ENCODE peak calls at places on chromosomes 1 and 21, in four cellular contexts. One of them, this sample, is unnamed.

GRCh38 chr1:6783221-6783620 is 2.0 kb upstream of the CAMTA1 start:
- DNase-seq in GM12865: no peak
- DNase-seq in stomach: no peak
- DNase-seq in skeletal muscle cell: no peak
- DNase-seq in this sample: no peak

GRCh38 chr1:181714428-181714827 is 231.1 kb downstream of the CACNA1E start:
- DNase-seq in GM12865: no peak
- DNase-seq in skeletal muscle cell: no peak
- DNase-seq in stomach: no peak
- DNase-seq in this sample: no peak

GRCh38 chr1:240524356-240525071 is 87.4 kb downstream of the GREM2 start:
- DNase-seq in stomach: no peak
- DNase-seq in GM12865: no peak
- DNase-seq in skeletal muscle cell: no peak
- DNase-seq in this sample: no peak

GRCh38 chr1:169809370-169810095 is 14.8 kb upstream of the METTL18 start:
- DNase-seq in GM12865: peak; percentile 50
- DNase-seq in skeletal muscle cell: no peak
- DNase-seq in stomach: no peak
- DNase-seq in this sample: peak; percentile 38

GRCh38 chr1:151145158-151146071 is 1.0 kb downstream of the SEMA6C start:
- DNase-seq in GM12865: no peak
- DNase-seq in stomach: no peak
- DNase-seq in skeletal muscle cell: no peak
- DNase-seq in this sample: peak; percentile 20

GRCh38 chr1:64654519-64655341 is 90.1 kb upstream of the RAVER2 start:
- DNase-seq in GM12865: no peak
- DNase-seq in skeletal muscle cell: no peak
- DNase-seq in stomach: no peak
- DNase-seq in this sample: no peak

GRCh38 chr1:173478099-173478555 is 992 bp downstream of the PRDX6 start:
- DNase-seq in stomach: peak; percentile 58
- DNase-seq in skeletal muscle cell: peak; percentile 80
- DNase-seq in GM12865: no peak
- DNase-seq in this sample: peak; percentile 59

GRCh38 chr1:182556279-182556678 is 32.8 kb downstream of the RNASEL start:
- DNase-seq in GM12865: no peak
- DNase-seq in skeletal muscle cell: no peak
- DNase-seq in stomach: no peak
- DNase-seq in this sample: no peak

GRCh38 chr1:23470282-23471070 is 13.5 kb downstream of the ASAP3 start:
- DNase-seq in GM12865: no peak
- DNase-seq in stomach: no peak
- DNase-seq in skeletal muscle cell: peak; percentile 90
- DNase-seq in this sample: no peak

GRCh38 chr1:201309420-201309819 is 26.1 kb downstream of the PKP1 start:
- DNase-seq in stomach: peak; percentile 55
- DNase-seq in skeletal muscle cell: no peak
- DNase-seq in GM12865: peak; percentile 16
- DNase-seq in this sample: peak; percentile 86

GRCh38 chr1:230047114-230047865 is 19.7 kb upstream of the GALNT2 start:
- DNase-seq in stomach: no peak
- DNase-seq in skeletal muscle cell: no peak
- DNase-seq in GM12865: no peak
- DNase-seq in this sample: no peak

GRCh38 chr1:58815680-58816071 is 31.8 kb upstream of the JUN start:
- DNase-seq in GM12865: peak; percentile 29
- DNase-seq in stomach: no peak
- DNase-seq in skeletal muscle cell: no peak
- DNase-seq in this sample: peak; percentile 89

GRCh38 chr1:203428981-203429599 is 46.5 kb upstream of the PRELP start:
- DNase-seq in skeletal muscle cell: no peak
- DNase-seq in GM12865: peak; percentile 87
- DNase-seq in stomach: peak; percentile 55
- DNase-seq in this sample: peak; percentile 98

GRCh38 chr1:241641748-241642592 is 1.8 kb upstream of the CHML start:
- DNase-seq in skeletal muscle cell: no peak
- DNase-seq in stomach: no peak
- DNase-seq in GM12865: no peak
- DNase-seq in this sample: no peak

GRCh38 chr1:42533101-42533863 is 70.2 kb downstream of the CCDC30 start:
- DNase-seq in skeletal muscle cell: no peak
- DNase-seq in stomach: no peak
- DNase-seq in GM12865: no peak
- DNase-seq in this sample: no peak

GRCh38 chr1:244191581-244191980 is 140.5 kb downstream of the ZBTB18 start:
- DNase-seq in stomach: no peak
- DNase-seq in skeletal muscle cell: no peak
- DNase-seq in GM12865: no peak
- DNase-seq in this sample: no peak

GRCh38 chr1:22883406-22883805 is 89.3 kb downstream of the LACTBL1 start:
- DNase-seq in skeletal muscle cell: no peak
- DNase-seq in GM12865: no peak
- DNase-seq in stomach: no peak
- DNase-seq in this sample: no peak

GRCh38 chr1:33880298-33880697 is 16.4 kb downstream of the HMGB4 start:
- DNase-seq in skeletal muscle cell: no peak
- DNase-seq in GM12865: no peak
- DNase-seq in stomach: no peak
- DNase-seq in this sample: no peak

GRCh38 chr1:22224091-22224490 is 81.2 kb upstream of the WNT4 start:
- DNase-seq in skeletal muscle cell: no peak
- DNase-seq in GM12865: no peak
- DNase-seq in stomach: no peak
- DNase-seq in this sample: no peak

GRCh38 chr1:27601771-27602509 is 2.0 kb downstream of the AHDC1 start:
- DNase-seq in GM12865: no peak
- DNase-seq in skeletal muscle cell: no peak
- DNase-seq in stomach: peak; percentile 74
- DNase-seq in this sample: peak; percentile 33

GRCh38 chr1:220970311-220970710 is 91.1 kb downstream of the HLX start:
- DNase-seq in stomach: no peak
- DNase-seq in GM12865: no peak
- DNase-seq in skeletal muscle cell: no peak
- DNase-seq in this sample: no peak

GRCh38 chr21:29318354-29318753 is 19.6 kb downstream of the BACH1 start:
- DNase-seq in GM12865: no peak
- DNase-seq in skeletal muscle cell: no peak
- DNase-seq in stomach: no peak
- DNase-seq in this sample: no peak

GRCh38 chr1:162166934-162167615 is 97.6 kb downstream of the NOS1AP start:
- DNase-seq in stomach: no peak
- DNase-seq in GM12865: no peak
- DNase-seq in skeletal muscle cell: no peak
- DNase-seq in this sample: no peak

GRCh38 chr1:209455133-209455532 is 128.4 kb upstream of the CAMK1G start:
- DNase-seq in GM12865: no peak
- DNase-seq in skeletal muscle cell: no peak
- DNase-seq in stomach: no peak
- DNase-seq in this sample: no peak

GRCh38 chr1:63593887-63594617 is 841 bp downstream of the PGM1 start:
- DNase-seq in GM12865: peak; percentile 83
- DNase-seq in stomach: peak; percentile 77
- DNase-seq in skeletal muscle cell: peak; percentile 56
- DNase-seq in this sample: peak; percentile 84

GRCh38 chr1:234927968-234928635 is 200.5 kb downstream of the TOMM20 start:
- DNase-seq in stomach: no peak
- DNase-seq in skeletal muscle cell: no peak
- DNase-seq in GM12865: no peak
- DNase-seq in this sample: no peak
- H3K4me3 ChIP-seq in stomach: no peak overlapping the region
- H3K4me3 ChIP-seq in skeletal muscle cell: no peak overlapping the region
- H3K4me3 ChIP-seq in GM12865: no peak overlapping the region
- H3K4me3 ChIP-seq in this sample: no peak overlapping the region

GRCh38 chr1:46117810-46118494 is 14.5 kb downstream of the PIK3R3 start:
- DNase-seq in stomach: no peak
- DNase-seq in skeletal muscle cell: no peak
- DNase-seq in GM12865: no peak
- DNase-seq in this sample: no peak

GRCh38 chr1:46110521-46110920 is 21.9 kb downstream of the PIK3R3 start:
- DNase-seq in GM12865: no peak
- DNase-seq in skeletal muscle cell: no peak
- DNase-seq in stomach: no peak
- DNase-seq in this sample: no peak

GRCh38 chr1:46113948-46114347 is 18.5 kb downstream of the PIK3R3 start:
- DNase-seq in skeletal muscle cell: no peak
- DNase-seq in stomach: no peak
- DNase-seq in GM12865: no peak
- DNase-seq in this sample: no peak

GRCh38 chr1:46114925-46115603 is 17.4 kb downstream of the PIK3R3 start:
- DNase-seq in GM12865: no peak
- DNase-seq in stomach: no peak
- DNase-seq in skeletal muscle cell: no peak
- DNase-seq in this sample: no peak

GRCh38 chr1:46112108-46112507 is 20.3 kb downstream of the PIK3R3 start:
- DNase-seq in skeletal muscle cell: no peak
- DNase-seq in stomach: no peak
- DNase-seq in GM12865: no peak
- DNase-seq in this sample: no peak
- H3K4me3 ChIP-seq in skeletal muscle cell: no peak overlapping the region
- H3K4me3 ChIP-seq in stomach: no peak overlapping the region
- H3K4me3 ChIP-seq in GM12865: no peak overlapping the region
- H3K4me3 ChIP-seq in this sample: no peak overlapping the region

GRCh38 chr1:183633676-183634343 is 1.8 kb downstream of the ARPC5 start:
- DNase-seq in GM12865: peak; percentile 84
- DNase-seq in stomach: no peak
- DNase-seq in skeletal muscle cell: peak; percentile 71
- DNase-seq in this sample: peak; percentile 52
- H3K4me3 ChIP-seq in GM12865: peak overlapping the region; percentile 87
- H3K4me3 ChIP-seq in stomach: peak overlapping the region; percentile 82
- H3K4me3 ChIP-seq in skeletal muscle cell: peak overlapping the region; percentile 82
- H3K4me3 ChIP-seq in this sample: peak overlapping the region; percentile 99

DNA sequence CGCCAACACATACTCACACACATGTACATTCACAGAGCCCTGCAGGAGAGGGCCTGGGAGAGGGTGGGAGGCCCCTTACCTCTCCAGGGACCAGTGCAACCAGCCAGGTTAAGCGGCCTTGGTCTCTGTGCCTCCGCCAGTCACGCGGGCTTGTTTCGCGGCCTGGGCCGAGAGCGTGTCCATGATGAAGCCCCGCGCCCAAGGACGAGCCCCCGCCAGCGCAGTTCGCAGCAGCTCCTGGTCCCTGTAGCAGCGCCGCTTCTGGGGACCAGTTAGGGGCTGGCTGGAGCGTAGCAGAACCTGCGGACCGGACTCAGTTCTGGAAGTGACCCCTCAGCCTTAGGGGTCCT is 7.3 kb upstream of the FAM167B start:
- DNase-seq in stomach: no peak
- DNase-seq in GM12865: no peak
- DNase-seq in skeletal muscle cell: no peak
- DNase-seq in this sample: no peak
- H3K4me3 ChIP-seq in stomach: peak overlapping the region; percentile 67
- H3K4me3 ChIP-seq in GM12865: no peak overlapping the region
- H3K4me3 ChIP-seq in skeletal muscle cell: no peak overlapping the region
- H3K4me3 ChIP-seq in this sample: no peak overlapping the region

DNA sequence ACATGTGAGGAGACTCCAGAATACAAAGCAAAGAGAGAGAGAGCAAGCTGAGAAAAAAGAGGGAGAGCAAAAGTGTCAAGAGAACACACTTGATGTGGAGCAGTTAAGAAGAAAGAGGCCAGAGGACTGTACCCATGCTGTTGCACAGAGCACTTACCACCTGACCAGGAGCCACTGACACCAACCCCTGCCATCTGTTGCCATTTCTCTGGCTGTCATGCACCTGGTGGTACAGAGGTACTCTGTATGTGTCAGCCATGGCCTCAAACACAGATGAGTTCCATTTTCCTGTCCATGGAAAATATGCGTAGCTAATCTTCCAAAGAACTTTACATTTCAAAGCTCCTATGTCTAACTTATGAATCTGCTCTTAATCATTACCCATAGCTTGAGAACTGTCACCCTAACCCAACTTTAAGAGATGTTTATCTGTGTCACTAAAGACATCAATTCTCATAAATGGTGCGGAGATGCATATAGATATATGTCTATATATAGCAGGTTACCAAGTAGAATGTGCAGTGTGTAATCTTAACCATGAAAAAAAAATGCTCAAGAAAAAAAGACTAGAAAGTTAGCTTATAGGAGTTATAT is 32.7 kb upstream of the ABCD3 start:
- DNase-seq in GM12865: no peak
- DNase-seq in stomach: no peak
- DNase-seq in skeletal muscle cell: no peak
- DNase-seq in this sample: no peak
- H3K4me3 ChIP-seq in GM12865: no peak overlapping the region
- H3K4me3 ChIP-seq in stomach: no peak overlapping the region
- H3K4me3 ChIP-seq in skeletal muscle cell: no peak overlapping the region
- H3K4me3 ChIP-seq in this sample: no peak overlapping the region

GRCh38 chr1:50968884-50969610 is 998 bp upstream of the CDKN2C start:
- DNase-seq in skeletal muscle cell: no peak
- DNase-seq in stomach: peak; percentile 56
- DNase-seq in GM12865: peak; percentile 73
- DNase-seq in this sample: peak; percentile 48
- H3K4me3 ChIP-seq in skeletal muscle cell: peak overlapping the region; percentile 90
- H3K4me3 ChIP-seq in stomach: peak overlapping the region; percentile 82
- H3K4me3 ChIP-seq in GM12865: peak overlapping the region; percentile 79
- H3K4me3 ChIP-seq in this sample: peak overlapping the region; percentile 88

DNA sequence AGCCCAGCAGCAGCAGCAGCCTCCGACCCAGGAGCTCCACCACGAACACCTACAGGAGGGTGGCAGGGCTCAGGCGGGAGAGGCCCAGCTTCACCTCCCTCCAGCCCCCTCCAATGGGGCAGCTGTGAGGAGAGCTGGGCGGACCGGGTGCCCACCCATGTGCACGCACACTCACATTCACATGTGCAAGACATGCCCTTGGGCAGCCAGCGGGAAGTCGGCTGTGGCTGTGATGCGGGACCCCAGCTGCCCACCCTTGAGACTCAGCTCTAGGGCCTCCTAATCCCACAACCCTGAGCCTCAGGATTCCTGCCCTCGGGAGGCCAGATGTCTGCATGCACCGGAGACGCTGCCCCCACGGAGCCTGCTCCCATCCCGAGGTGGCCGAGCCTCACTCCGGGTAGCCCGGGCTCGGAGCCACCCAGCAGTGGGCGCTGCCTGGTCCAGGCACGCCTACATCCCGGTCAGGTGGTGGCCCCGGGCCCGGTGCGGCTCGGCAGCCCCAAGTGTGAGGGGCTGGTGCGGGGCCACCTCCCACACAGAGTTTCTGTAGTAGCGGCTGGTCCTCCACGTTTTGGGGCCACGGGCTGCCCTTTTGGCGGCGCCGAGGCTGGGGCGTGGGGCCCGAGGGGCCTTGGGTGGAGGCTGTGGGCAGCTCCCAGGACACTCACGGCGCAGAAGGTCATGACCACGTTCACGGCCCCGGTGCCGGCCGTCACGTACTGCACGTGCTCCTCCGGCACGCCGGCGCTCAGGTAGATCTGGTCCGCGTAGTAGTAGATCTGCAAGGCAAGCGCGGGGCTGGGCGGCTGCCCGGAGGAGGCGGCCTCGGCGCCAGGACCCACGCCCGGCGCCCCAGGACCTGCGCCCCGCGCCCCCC is 12.9 kb upstream of the SLC2A7 start:
- DNase-seq in skeletal muscle cell: no peak
- DNase-seq in GM12865: no peak
- DNase-seq in stomach: no peak
- DNase-seq in this sample: no peak
- H3K4me3 ChIP-seq in skeletal muscle cell: no peak overlapping the region
- H3K4me3 ChIP-seq in GM12865: no peak overlapping the region
- H3K4me3 ChIP-seq in stomach: no peak overlapping the region
- H3K4me3 ChIP-seq in this sample: no peak overlapping the region

This sample was measured in small intestine.